ENCODE peak calls at places on chromosomes 11 and 22, in six cellular contexts. X is activated CD8-positive, alpha-beta memory T cell treated with anti-CD3 and anti-CD28 coated beads, Interleukin-2, amount 50 U/mL, for 4 hours; Q is lung microvascular endothelial cell; M is H1; K is CD8-positive, alpha-beta memory T cell; J is KBM-7. Z is an unnamed sample.

GRCh38 chr11:17906436-17906835 is 106.4 kb downstream of the SERGEF start:
- DNase-seq in X (no peak), Q (peak; percentile 19), M (peak; percentile 73), K (no peak), J (no peak), Z (no peak)

GRCh38 chr11:126403658-126404057 is 48.2 kb downstream of the ST3GAL4 start:
- DNase-seq in X (no peak), Q (no peak), M (no peak), K (no peak), J (no peak), Z (no peak)

GRCh38 chr11:106137061-106137460 is 59.6 kb downstream of the AASDHPPT start:
- DNase-seq in X (no peak), Q (no peak), M (no peak), K (no peak), J (no peak), Z (no peak)

GRCh38 chr11:120383518-120384155 is 47.4 kb downstream of the ARHGEF12 start:
- DNase-seq in X (no peak), Q (no peak), M (no peak), K (no peak), J (no peak), Z (no peak)

GRCh38 chr22:31244044-31244942 is 32.2 kb downstream of the LIMK2 start:
- DNase-seq in X (no peak), Q (peak; percentile 34), M (no peak), K (no peak), J (no peak), Z (no peak)

GRCh38 chr11:115396533-115396932 is 107.7 kb downstream of the CADM1 start:
- DNase-seq in X (no peak), Q (no peak), M (no peak), K (no peak), J (no peak), Z (no peak)

GRCh38 chr11:108137212-108137611 is 15.8 kb downstream of the ACAT1 start:
- DNase-seq in X (no peak), Q (peak; percentile 15), M (no peak), K (no peak), J (no peak), Z (no peak)

GRCh38 chr22:45977551-45978274 is 751 bp upstream of the WNT7B start:
- DNase-seq in X (no peak), Q (peak; percentile 29), M (peak; percentile 72), K (no peak), J (no peak), Z (no peak)

GRCh38 chr22:38314992-38315800 is 2.0 kb downstream of the CSNK1E start:
- DNase-seq in X (no peak), Q (peak; percentile 51), M (no peak), K (no peak), J (no peak), Z (no peak)

GRCh38 chr11:67585911-67586310 is 2.3 kb downstream of the GSTP1 start:
- DNase-seq in X (no peak), Q (no peak), M (no peak), K (no peak), J (no peak), Z (no peak)

GRCh38 chr11:60895687-60896086 is 10.7 kb downstream of the PRPF19 start:
- DNase-seq in X (no peak), Q (no peak), M (no peak), K (no peak), J (no peak), Z (no peak)

GRCh38 chr22:42560781-42561180 is 7.0 kb downstream of the SERHL2 start:
- DNase-seq in X (no peak), Q (peak; percentile 57), M (no peak), K (no peak), J (peak; percentile 44), Z (no peak)

GRCh38 chr11:129861702-129862107 is 33.7 kb downstream of the NFRKB start:
- DNase-seq in X (no peak), Q (peak; percentile 84), M (no peak), K (no peak), J (no peak), Z (no peak)

GRCh38 chr11:7154881-7155344 is 66.1 kb downstream of the RBMXL2 start:
- DNase-seq in X (no peak), Q (peak; percentile 77), M (no peak), K (no peak), J (peak; percentile 29), Z (no peak)

GRCh38 chr22:18119409-18120110 is 9.0 kb downstream of the TUBA8 start:
- DNase-seq in X (no peak), Q (no peak), M (no peak), K (no peak), J (no peak), Z (no peak)

GRCh38 chr22:50189849-50190181 is 4.1 kb downstream of the TRABD start:
- DNase-seq in X (no peak), Q (no peak), M (no peak), K (no peak), J (no peak), Z (no peak)

GRCh38 chr11:110513521-110514450 is 84.0 kb downstream of the FDX1 start:
- DNase-seq in X (no peak), Q (no peak), M (no peak), K (no peak), J (no peak), Z (no peak)

GRCh38 chr11:45179686-45180085 is 33.2 kb downstream of the PRDM11 start:
- DNase-seq in X (no peak), Q (no peak), M (no peak), K (no peak), J (no peak), Z (no peak)

GRCh38 chr11:118531597-118532084 is 649 bp downstream of the TMEM25 start:
- DNase-seq in X (no peak), Q (no peak), M (no peak), K (no peak), J (no peak), Z (no peak)

GRCh38 chr22:49212002-49212401 is 615.7 kb downstream of the BRD1 start:
- DNase-seq in X (no peak), Q (no peak), M (peak; percentile 20), K (no peak), J (no peak), Z (no peak)

GRCh38 chr11:534592-535518 is 521 bp downstream of the HRAS start:
- DNase-seq in X (peak; percentile 30), Q (peak; percentile 47), M (peak; percentile 66), K (peak; percentile 59), J (peak; percentile 40), Z (peak; percentile 44)

GRCh38 chr11:7418916-7419315 is 66.4 kb upstream of the OLFML1 start:
- DNase-seq in X (no peak), Q (no peak), M (no peak), K (no peak), J (no peak), Z (no peak)

GRCh38 chr11:112175596-112175947 is 260 bp downstream of the BCO2 start:
- DNase-seq in X (no peak), Q (no peak), M (no peak), K (no peak), J (no peak), Z (no peak)

GRCh38 chr11:35786918-35787557 is 124.5 kb downstream of the TRIM44 start:
- DNase-seq in X (no peak), Q (no peak), M (no peak), K (no peak), J (no peak), Z (no peak)

GRCh38 chr11:103870821-103871309 is 165.6 kb upstream of the DDI1 start:
- DNase-seq in X (no peak), Q (peak; percentile 6), M (no peak), K (no peak), J (no peak), Z (no peak)

GRCh38 chr11:70324354-70325115 is 54.0 kb downstream of the PPFIA1 start:
- DNase-seq in X (no peak), Q (no peak), M (no peak), K (no peak), J (no peak), Z (no peak)

GRCh38 chr22:45008853-45009751 is 703 bp downstream of the PHF21B start:
- DNase-seq in X (no peak), Q (peak; percentile 20), M (no peak), K (no peak), J (no peak), Z (no peak)

Z was measured in CD4-positive, alpha-beta T cell.